ENCODE peak calls at places on chromosome 17, in four cellular contexts. F is HepG2, V is HCT116, U is K562. W is an unnamed sample.

GRCh38 chr17:13338421-13338820 is 263.3 kb downstream of the HS3ST3A1 start:
- DNase-seq in F (no peak), V (no peak), U (no peak), W (no peak)

GRCh38 chr17:36849871-36850348 is 87.4 kb upstream of the LHX1 start:
- DNase-seq in F (no peak), V (peak), U (peak), W (peak)

GRCh38 chr17:30273373-30273772 is 18.4 kb downstream of the BLMH start:
- DNase-seq in F (no peak), V (no peak), U (no peak), W (no peak)

GRCh38 chr17:76948726-76949342 is 80.6 kb downstream of the MGAT5B start:
- DNase-seq in F (no peak), V (no peak), U (no peak), W (no peak)

GRCh38 chr17:19327039-19327776 is 35.3 kb downstream of the B9D1 start:
- DNase-seq in F (no peak), V (peak), U (no peak), W (no peak)

GRCh38 chr17:76445697-76446448 is 7.1 kb downstream of the UBE2O start:
- DNase-seq in F (no peak), V (no peak), U (no peak), W (no peak)

GRCh38 chr17:69879576-69879975 is 195.4 kb upstream of the KCNJ16 start:
- DNase-seq in F (no peak), V (no peak), U (no peak), W (no peak)

GRCh38 chr17:30559656-30560055 is 82.4 kb downstream of the GOSR1 start:
- DNase-seq in F (no peak), V (no peak), U (no peak), W (no peak)

GRCh38 chr17:70796757-70797156 is 627.4 kb downstream of the KCNJ2 start:
- DNase-seq in F (no peak), V (no peak), U (no peak), W (no peak)

GRCh38 chr17:63688396-63689020 is 11.4 kb downstream of the LIMD2 start:
- DNase-seq in F (no peak), V (no peak), U (no peak), W (no peak)

GRCh38 chr17:40130352-40131042 is 8.7 kb downstream of the MSL1 start:
- DNase-seq in F (no peak), V (no peak), U (no peak), W (no peak)

GRCh38 chr17:37516131-37516561 is 26.5 kb downstream of the DUSP14 start:
- DNase-seq in F (no peak), V (no peak), U (no peak), W (no peak)

GRCh38 chr17:33112763-33113162 is 121.1 kb downstream of the SPACA3 start:
- DNase-seq in F (no peak), V (peak), U (no peak), W (peak)

GRCh38 chr17:18960803-18961511 is 9.0 kb downstream of the SLC5A10 start:
- DNase-seq in F (peak), V (no peak), U (peak), W (peak)

GRCh38 chr17:78998311-78999055 is 11.1 kb downstream of the CANT1 start:
- DNase-seq in F (no peak), V (no peak), U (no peak), W (no peak)

GRCh38 chr17:36935681-36936454 is 1.4 kb upstream of the LHX1 start:
- DNase-seq in F (no peak), V (no peak), U (peak), W (no peak)

GRCh38 chr17:56596741-56597494 is 3.4 kb downstream of the NOG start:
- DNase-seq in F (no peak), V (no peak), U (no peak), W (no peak)

GRCh38 chr17:79838541-79839274 is 532 bp downstream of the CBX4 start:
- DNase-seq in F (no peak), V (no peak), U (peak), W (no peak)

GRCh38 chr17:33874617-33875060 is 380.4 kb upstream of the CCL2 start:
- DNase-seq in F (no peak), V (no peak), U (peak), W (no peak)

GRCh38 chr17:73474370-73474988 is 162.7 kb upstream of the CDC42EP4 start:
- DNase-seq in F (peak), V (peak), U (peak), W (peak)

GRCh38 chr17:21573961-21574610 is 118.2 kb upstream of the KCNJ18 start:
- DNase-seq in F (no peak), V (no peak), U (peak), W (no peak)

GRCh38 chr17:40364121-40364861 is at the start of gene GJD3:
- DNase-seq in F (no peak), V (no peak), U (no peak), W (no peak)

GRCh38 chr17:39054111-39054645 is 87.0 kb upstream of the FBXO47 start:
- DNase-seq in F (no peak), V (no peak), U (no peak), W (no peak)

GRCh38 chr17:29846298-29846697 is 83.7 kb downstream of the SSH2 start:
- DNase-seq in F (no peak), V (no peak), U (no peak), W (no peak)

GRCh38 chr17:4175921-4176802 is 33.2 kb downstream of the CYB5D2 start:
- DNase-seq in F (no peak), V (no peak), U (no peak), W (no peak)

GRCh38 chr17:45257115-45257514 is 4.8 kb downstream of the SPATA32 start:
- DNase-seq in F (no peak), V (no peak), U (no peak), W (no peak)

GRCh38 chr17:48628641-48629410 is 2.7 kb upstream of the HOXB9 start:
- DNase-seq in F (no peak), V (no peak), U (peak), W (no peak)

GRCh38 chr17:43789482-43789881 is 9.2 kb downstream of the CFAP97D1 start:
- DNase-seq in F (no peak), V (no peak), U (no peak), W (no peak)

GRCh38 chr17:43791589-43791988 is 11.4 kb downstream of the CFAP97D1 start:
- DNase-seq in F (peak), V (peak), U (peak), W (no peak)

GRCh38 chr17:43787728-43788127 is 7.5 kb downstream of the CFAP97D1 start:
- DNase-seq in F (no peak), V (no peak), U (no peak), W (no peak)

GRCh38 chr17:43784628-43785101 is 4.4 kb downstream of the CFAP97D1 start:
- DNase-seq in F (peak), V (no peak), U (no peak), W (no peak)

DNA sequence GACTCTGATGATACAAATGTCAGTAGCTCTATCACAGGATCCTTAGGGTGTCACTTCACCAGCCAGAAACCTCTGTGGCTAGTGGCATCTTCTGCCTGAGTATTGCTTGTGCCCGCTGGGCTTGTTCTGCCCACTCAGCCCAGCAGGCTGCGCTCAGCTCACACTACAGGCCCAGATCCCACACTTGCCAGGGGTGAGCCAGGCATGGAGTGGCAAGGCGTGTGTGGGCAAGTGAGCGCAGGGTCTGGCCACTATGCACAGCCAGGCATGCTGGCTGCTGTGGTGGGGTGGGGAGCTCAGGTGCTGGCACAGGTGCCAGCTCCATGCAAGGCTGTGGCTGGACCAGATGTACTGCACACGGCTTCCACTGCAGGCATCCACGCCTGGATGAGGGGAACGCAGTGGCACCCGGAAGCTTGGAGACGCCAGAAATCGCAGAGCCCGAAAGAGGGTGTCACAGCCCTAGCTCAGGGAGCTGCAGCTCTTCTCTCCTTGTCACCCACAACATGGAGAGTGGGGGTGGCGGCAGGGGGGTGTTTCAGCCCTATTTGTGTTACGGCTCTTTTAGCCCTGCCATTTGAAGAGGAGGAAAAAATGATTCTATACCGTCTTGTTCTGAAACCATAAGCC is 10.2 kb downstream of the CFAP97D1 start:
- DNase-seq in F (peak), V (no peak), U (no peak), W (no peak)
- TF ChIP-seq CTCF in F (peak), V (no peak), U (no peak), W (peak)

DNA sequence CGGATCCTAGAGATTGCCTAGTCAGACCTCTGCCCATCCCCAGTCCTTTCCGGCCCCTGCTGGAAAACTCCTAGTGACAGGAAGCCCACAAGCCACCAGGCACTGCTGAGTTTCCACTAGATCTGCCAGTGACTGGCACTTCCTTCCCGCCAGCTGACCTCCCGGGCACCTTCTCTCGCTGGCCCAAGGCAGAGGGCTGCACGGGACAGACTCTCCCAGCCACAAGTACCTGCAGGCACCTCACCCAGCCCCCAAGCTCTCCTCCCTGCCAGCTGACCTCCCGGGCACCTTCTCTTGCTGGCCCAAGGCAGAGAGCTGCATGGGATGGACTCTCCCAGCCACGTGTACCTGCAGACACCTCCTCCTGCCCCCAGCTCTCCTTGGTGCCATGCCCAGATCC is 66.3 kb upstream of the DOC2B start:
- DNase-seq in F (no peak), V (no peak), U (no peak), W (no peak)
- TF ChIP-seq TCF7L2 in F (no peak), V (no peak), U (no peak), W (no peak)

GRCh38 chr17:7045492-7046126 is 1.7 kb upstream of the SLC16A11 start:
- DNase-seq in F (peak), V (peak), U (peak), W (peak)

GRCh38 chr17:7043544-7044268 is at the start of gene SLC16A11:
- DNase-seq in F (no peak), V (no peak), U (no peak), W (no peak)

GRCh38 chr17:7048968-7049367 is 5.1 kb upstream of the SLC16A11 start:
- DNase-seq in F (no peak), V (no peak), U (no peak), W (no peak)

GRCh38 chr17:7047566-7047965 is 3.7 kb upstream of the SLC16A11 start:
- DNase-seq in F (no peak), V (no peak), U (no peak), W (no peak)

DNA sequence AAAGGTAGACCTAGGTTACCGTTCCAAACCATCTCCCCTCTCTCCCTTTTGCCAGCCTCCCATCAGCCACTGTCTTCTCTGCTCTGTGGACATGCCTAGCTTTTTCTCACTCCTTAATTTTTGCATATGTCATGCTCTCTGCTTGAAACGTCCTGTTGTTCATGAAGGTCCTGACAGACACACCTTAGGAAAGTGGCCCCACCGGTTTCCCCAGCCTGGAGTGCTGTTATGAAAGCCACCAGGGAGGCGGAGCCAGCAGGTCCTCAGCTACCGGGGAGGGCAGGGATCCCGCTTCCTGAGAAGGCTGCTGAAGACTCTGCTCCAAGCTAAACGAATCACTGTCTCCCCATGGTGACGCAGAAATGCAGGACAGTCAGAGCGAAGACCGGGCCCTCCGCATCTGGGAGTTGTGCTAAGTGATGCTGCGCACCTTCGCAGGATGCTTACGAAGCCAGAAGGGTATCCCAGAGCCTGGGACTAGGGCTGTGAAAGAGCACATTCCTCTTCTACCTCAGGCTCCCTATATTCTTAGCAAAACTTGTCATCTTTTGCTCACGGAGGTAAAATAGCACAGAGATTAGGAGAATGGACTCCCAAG is 2.3 kb upstream of the SLC16A11 start:
- DNase-seq in F (peak), V (peak), U (no peak), W (no peak)
- TF ChIP-seq CTCF in F (no peak), V (no peak), U (no peak), W (peak)

GRCh38 chr17:80984749-80985148 is 6.9 kb upstream of the CHMP6 start:
- DNase-seq in F (peak), V (peak), U (no peak), W (no peak)
- TF ChIP-seq TCF7L2 in F (no peak), V (peak), U (no peak), W (no peak)

GRCh38 chr17:58277726-58278595 is 2.8 kb downstream of the MPO start:
- DNase-seq in F (no peak), V (no peak), U (no peak), W (no peak)

GRCh38 chr17:58276423-58276822 is 4.3 kb downstream of the MPO start:
- DNase-seq in F (no peak), V (no peak), U (no peak), W (no peak)

GRCh38 chr17:58278661-58279015 is 2.1 kb downstream of the MPO start:
- DNase-seq in F (no peak), V (no peak), U (no peak), W (no peak)

GRCh38 chr17:58275417-58275816 is 5.3 kb downstream of the MPO start:
- DNase-seq in F (no peak), V (no peak), U (no peak), W (no peak)

GRCh38 chr17:58277107-58277506 is 3.6 kb downstream of the MPO start:
- DNase-seq in F (no peak), V (peak), U (peak), W (no peak)
- TF ChIP-seq CTCF in F (peak), V (peak), U (peak), W (peak)

GRCh38 chr17:82593590-82594087 is 54.6 kb downstream of the WDR45B start:
- DNase-seq in F (no peak), V (no peak), U (no peak), W (no peak)
- TF ChIP-seq TCF7L2 in F (no peak), V (no peak), U (no peak), W (no peak)

GRCh38 chr17:68498479-68499326 is 13.5 kb upstream of the PRKAR1A start:
- DNase-seq in F (no peak), V (no peak), U (no peak), W (no peak)
- TF ChIP-seq CTCF in F (no peak), V (no peak), U (no peak), W (no peak)